ENCODE peak calls at places on chromosome 16, in ten cellular contexts. R, H, N, T, Z, W, L, Q, G and J are unnamed samples.
A peak's percentile ranks its signal among the peaks of the same experiment; 100 is the strongest.

GRCh38 chr16:79055251-79055972 is 545.1 kb downstream of the MAF start:
- DNase-seq in R (no peak), H (no peak), N (no peak), T (no peak), Z (no peak), W (no peak), L (no peak), Q (no peak), G (no peak), J (no peak)

GRCh38 chr16:12535535-12536411 is 267.9 kb downstream of the CPPED1 start:
- DNase-seq in R (no peak), H (no peak), N (peak; percentile 54), T (no peak), Z (no peak), W (no peak), L (no peak), Q (no peak), G (peak; percentile 68), J (no peak)

GRCh38 chr16:22329199-22329695 is 32.0 kb downstream of the POLR3E start:
- DNase-seq in R (no peak), H (no peak), N (no peak), T (no peak), Z (no peak), W (no peak), L (no peak), Q (no peak), G (no peak), J (no peak)

GRCh38 chr16:86751081-86752030 is 173.0 kb downstream of the FOXL1 start:
- DNase-seq in R (peak; percentile 57), H (no peak), N (peak; percentile 51), T (no peak), Z (no peak), W (peak; percentile 63), L (peak; percentile 87), Q (no peak), G (peak; percentile 57), J (no peak)

GRCh38 chr16:25691519-25692091 is at the start of gene HS3ST4:
- DNase-seq in R (no peak), H (peak; percentile 19), N (peak; percentile 57), T (no peak), Z (no peak), W (no peak), L (no peak), Q (no peak), G (peak; percentile 96), J (no peak)

GRCh38 chr16:79599256-79599836 is 1.2 kb downstream of the MAF start:
- DNase-seq in R (no peak), H (no peak), N (peak; percentile 37), T (peak; percentile 47), Z (peak; percentile 29), W (no peak), L (no peak), Q (no peak), G (peak; percentile 77), J (peak; percentile 67)

GRCh38 chr16:23330583-23331249 is 28.6 kb downstream of the SCNN1B start:
- DNase-seq in R (no peak), H (no peak), N (no peak), T (no peak), Z (no peak), W (no peak), L (no peak), Q (no peak), G (no peak), J (no peak)

GRCh38 chr16:54633943-54634362 is 296.7 kb upstream of the IRX5 start:
- DNase-seq in R (no peak), H (peak; percentile 73), N (no peak), T (no peak), Z (no peak), W (peak; percentile 67), L (no peak), Q (peak; percentile 29), G (peak; percentile 44), J (no peak)

GRCh38 chr16:27747946-27748345 is 198.0 kb downstream of the KATNIP start:
- DNase-seq in R (no peak), H (no peak), N (no peak), T (no peak), Z (no peak), W (no peak), L (no peak), Q (no peak), G (peak; percentile 25), J (no peak)

GRCh38 chr16:10923650-10924214 is 18.5 kb downstream of the DEXI start:
- DNase-seq in R (no peak), H (peak; percentile 74), N (no peak), T (peak; percentile 84), Z (peak; percentile 83), W (peak; percentile 81), L (no peak), Q (no peak), G (no peak), J (peak; percentile 64)

GRCh38 chr16:56637814-56638750 is at the start of gene MT1A:
- DNase-seq in R (no peak), H (peak; percentile 83), N (peak; percentile 60), T (peak; percentile 88), Z (peak; percentile 83), W (peak; percentile 85), L (peak; percentile 7), Q (no peak), G (peak; percentile 92), J (peak; percentile 77)

GRCh38 chr16:26705346-26705745 is 361.4 kb upstream of the C16orf82 start:
- DNase-seq in R (no peak), H (no peak), N (no peak), T (no peak), Z (no peak), W (no peak), L (no peak), Q (peak; percentile 86), G (no peak), J (no peak)

DNA sequence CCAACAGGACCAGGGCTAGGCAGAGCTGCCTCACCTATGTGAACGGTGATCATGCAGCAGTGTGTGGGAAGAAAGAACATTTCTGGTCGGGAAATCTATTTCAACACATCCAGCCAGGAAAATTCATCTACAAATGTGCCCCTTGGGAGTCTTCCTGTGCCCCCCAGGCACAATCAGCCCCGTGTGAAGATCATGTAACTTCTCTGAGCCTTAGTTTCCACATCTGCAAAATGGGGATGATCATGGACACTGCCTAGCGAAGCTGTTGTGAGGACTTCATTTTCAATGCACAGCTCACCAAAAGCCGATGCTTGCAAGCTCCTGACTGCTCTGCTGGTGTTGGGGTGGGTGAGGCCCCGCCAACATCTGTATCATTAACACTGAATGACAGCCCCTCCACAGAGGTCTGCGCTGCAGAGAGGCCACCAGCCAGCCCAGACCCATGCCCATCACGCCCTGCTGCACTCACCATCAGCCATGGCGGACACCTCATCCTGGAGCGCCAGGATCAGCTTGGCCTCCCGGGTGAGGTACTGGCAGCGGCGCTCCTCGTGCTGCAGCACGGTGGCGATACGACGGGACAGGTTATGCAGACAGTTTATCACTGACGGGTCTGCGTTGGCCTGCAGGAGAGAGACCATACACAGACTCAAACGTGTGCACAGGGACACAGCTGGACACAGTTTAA is 26.2 kb downstream of the NPRL3 start:
- DNase-seq in R (no peak), H (no peak), N (no peak), T (no peak), Z (no peak), W (no peak), L (no peak), Q (no peak), G (no peak), J (no peak)
- H3K36me3 ChIP-seq in R (peaks cover 7% of the 10 kb centered on the region), H (no peaks in the 10 kb centered on the region), N (no peaks in the 10 kb centered on the region), T (peaks cover 8% of the 10 kb centered on the region), Z (peaks cover 57% of the 10 kb centered on the region), W (peaks cover 80% of the 10 kb centered on the region), L (peaks cover 24% of the 10 kb centered on the region), Q (peaks cover 50% of the 10 kb centered on the region), G (peaks cover 2% of the 10 kb centered on the region), J (no peaks in the 10 kb centered on the region)

DNA sequence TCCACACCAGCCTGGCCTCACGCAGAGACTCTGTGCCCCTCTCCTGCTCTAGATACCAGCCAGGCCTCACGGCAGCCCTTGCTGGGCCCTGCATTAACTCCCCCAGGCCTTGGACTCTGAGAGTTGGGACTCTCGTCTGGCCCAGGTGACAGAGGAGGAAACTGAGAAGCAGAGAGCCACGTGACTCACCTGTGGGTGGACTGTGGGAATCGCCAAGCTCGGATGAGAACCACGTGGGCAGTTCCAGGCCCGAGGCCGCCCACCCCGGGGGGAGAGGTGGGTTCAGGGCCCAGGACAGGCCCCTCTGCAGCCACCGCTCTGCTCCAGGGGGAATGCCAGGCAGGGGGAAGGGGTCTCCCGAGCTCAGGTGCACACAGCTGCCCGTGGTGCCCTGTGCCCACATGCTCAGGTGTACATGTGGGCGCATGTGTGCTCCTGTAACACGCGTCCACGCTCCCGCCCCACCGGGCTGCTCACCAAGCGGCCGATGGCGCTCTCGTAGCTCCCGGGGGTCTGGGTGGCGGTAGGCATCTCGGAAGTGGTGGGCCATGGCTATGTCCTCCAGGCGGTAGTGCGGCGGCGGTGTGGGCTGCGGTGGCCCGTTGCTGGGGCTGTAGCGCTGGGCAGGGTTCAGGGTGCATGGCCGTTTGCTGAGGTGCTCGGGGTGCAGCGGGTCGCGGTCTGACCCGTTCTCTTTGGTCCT is 18.3 kb upstream of the PABPN1L start:
- DNase-seq in R (no peak), H (no peak), N (no peak), T (no peak), Z (no peak), W (no peak), L (no peak), Q (no peak), G (no peak), J (no peak)
- H3K36me3 ChIP-seq in R (no peaks in the 10 kb centered on the region), H (no peaks in the 10 kb centered on the region), N (no peaks in the 10 kb centered on the region), T (peaks cover 22% of the 10 kb centered on the region), Z (peaks cover 53% of the 10 kb centered on the region), W (no peaks in the 10 kb centered on the region), L (no peaks in the 10 kb centered on the region), Q (no peaks in the 10 kb centered on the region), G (no peaks in the 10 kb centered on the region), J (no peaks in the 10 kb centered on the region)

GRCh38 chr16:2700786-2701185 is 18.5 kb downstream of the KCTD5 start:
- DNase-seq in R (no peak), H (no peak), N (no peak), T (peak; percentile 3), Z (no peak), W (no peak), L (no peak), Q (no peak), G (no peak), J (no peak)
- H3K36me3 ChIP-seq in R (peaks cover 32% of the 10 kb centered on the region), H (no peaks in the 10 kb centered on the region), N (no peaks in the 10 kb centered on the region), T (peaks cover 37% of the 10 kb centered on the region), Z (peaks cover 83% of the 10 kb centered on the region), W (peaks cover 93% of the 10 kb centered on the region), L (peaks cover 66% of the 10 kb centered on the region), Q (peaks cover 30% of the 10 kb centered on the region), G (peaks cover 12% of the 10 kb centered on the region), J (no peaks in the 10 kb centered on the region)

GRCh38 chr16:3610698-3611144 is 685 bp downstream of the SLX4 start:
- DNase-seq in R (no peak), H (no peak), N (no peak), T (no peak), Z (no peak), W (no peak), L (no peak), Q (no peak), G (no peak), J (no peak)
- H3K36me3 ChIP-seq in R (no peaks in the 10 kb centered on the region), H (no peaks in the 10 kb centered on the region), N (no peaks in the 10 kb centered on the region), T (no peaks in the 10 kb centered on the region), Z (peaks cover 12% of the 10 kb centered on the region), W (peaks cover 7% of the 10 kb centered on the region), L (peaks cover 7% of the 10 kb centered on the region), Q (peaks cover 46% of the 10 kb centered on the region), G (no peaks in the 10 kb centered on the region), J (no peaks in the 10 kb centered on the region)

GRCh38 chr16:49341706-49342105 is 31.9 kb upstream of the C16orf78 start:
- DNase-seq in R (no peak), H (no peak), N (no peak), T (no peak), Z (no peak), W (no peak), L (no peak), Q (no peak), G (no peak), J (no peak)
- H3K36me3 ChIP-seq in R (no peaks in the 10 kb centered on the region), H (no peaks in the 10 kb centered on the region), N (no peaks in the 10 kb centered on the region), T (no peaks in the 10 kb centered on the region), Z (no peaks in the 10 kb centered on the region), W (no peaks in the 10 kb centered on the region), L (no peaks in the 10 kb centered on the region), Q (no peaks in the 10 kb centered on the region), G (no peaks in the 10 kb centered on the region), J (no peaks in the 10 kb centered on the region)

GRCh38 chr16:31077592-31078199 is 3.5 kb downstream of the ZNF646 start:
- DNase-seq in R (no peak), H (no peak), N (no peak), T (no peak), Z (no peak), W (no peak), L (no peak), Q (no peak), G (peak; percentile 70), J (no peak)
- H3K36me3 ChIP-seq in R (peaks cover 35% of the 10 kb centered on the region), H (no peaks in the 10 kb centered on the region), N (no peaks in the 10 kb centered on the region), T (peaks cover 47% of the 10 kb centered on the region), Z (peaks cover 65% of the 10 kb centered on the region), W (peaks cover 67% of the 10 kb centered on the region), L (peaks cover 62% of the 10 kb centered on the region), Q (peaks cover 66% of the 10 kb centered on the region), G (peaks cover 35% of the 10 kb centered on the region), J (no peaks in the 10 kb centered on the region)